ENCODE peak calls at places on chromosomes 11 and 22, in ten cellular contexts. Q, R, Z, I, F, G, Y, A, B and T are unnamed samples.

GRCh38 chr11:35257287-35257686 is 118.3 kb downstream of the CD44 start:
- DNase-seq in Q (no peak), R (no peak), Z (no peak), I (no peak), F (no peak), G (no peak), Y (no peak), A (no peak), B (no peak), T (no peak)

GRCh38 chr11:119759747-119760412 is 30.9 kb upstream of the NECTIN1 start:
- DNase-seq in Q (no peak), R (no peak), Z (no peak), I (no peak), F (no peak), G (no peak), Y (no peak), A (no peak), B (no peak), T (no peak)

GRCh38 chr11:97614571-97614970 is 1224.8 kb downstream of the JRKL start:
- DNase-seq in Q (peak; percentile 61), R (no peak), Z (no peak), I (no peak), F (no peak), G (peak; percentile 40), Y (no peak), A (no peak), B (no peak), T (no peak)

GRCh38 chr11:69870772-69871171 is 51.6 kb upstream of the FGF3 start:
- DNase-seq in Q (no peak), R (no peak), Z (no peak), I (no peak), F (no peak), G (no peak), Y (no peak), A (no peak), B (no peak), T (no peak)

GRCh38 chr11:1705121-1706052 is 8.4 kb downstream of the KRTAP5-6 start:
- DNase-seq in Q (peak; percentile 10), R (no peak), Z (no peak), I (peak; percentile 91), F (no peak), G (no peak), Y (peak; percentile 83), A (no peak), B (no peak), T (no peak)

GRCh38 chr11:4191031-4191571 is 96.5 kb downstream of the RRM1 start:
- DNase-seq in Q (no peak), R (no peak), Z (no peak), I (no peak), F (peak; percentile 55), G (no peak), Y (no peak), A (no peak), B (no peak), T (no peak)

GRCh38 chr11:123249354-123249753 is 54.3 kb upstream of the CLMP start:
- DNase-seq in Q (no peak), R (no peak), Z (no peak), I (no peak), F (no peak), G (no peak), Y (peak; percentile 7), A (no peak), B (no peak), T (no peak)

GRCh38 chr22:20568502-20569058 is 61.2 kb downstream of the MED15 start:
- DNase-seq in Q (no peak), R (no peak), Z (no peak), I (no peak), F (no peak), G (no peak), Y (no peak), A (no peak), B (no peak), T (no peak)

GRCh38 chr22:40015346-40015976 is 20.7 kb downstream of the FAM83F start:
- DNase-seq in Q (no peak), R (no peak), Z (no peak), I (no peak), F (no peak), G (no peak), Y (no peak), A (no peak), B (no peak), T (no peak)

GRCh38 chr11:87425943-87426342 is 388.2 kb downstream of the TMEM135 start:
- DNase-seq in Q (peak; percentile 23), R (no peak), Z (peak; percentile 83), I (no peak), F (no peak), G (no peak), Y (no peak), A (no peak), B (no peak), T (no peak)

GRCh38 chr11:1138053-1138452 is 19.7 kb upstream of the MUC5AC start:
- DNase-seq in Q (peak; percentile 26), R (no peak), Z (peak; percentile 77), I (no peak), F (no peak), G (no peak), Y (peak; percentile 91), A (no peak), B (peak; percentile 14), T (peak; percentile 25)

GRCh38 chr11:121318848-121319834 is 26.6 kb downstream of the SC5D start:
- DNase-seq in Q (peak; percentile 41), R (peak; percentile 55), Z (peak; percentile 44), I (peak; percentile 83), F (no peak), G (peak; percentile 47), Y (peak; percentile 15), A (peak; percentile 37), B (peak; percentile 33), T (no peak)

GRCh38 chr22:46508391-46508999 is 28.9 kb downstream of the CELSR1 start:
- DNase-seq in Q (no peak), R (no peak), Z (no peak), I (no peak), F (no peak), G (no peak), Y (no peak), A (no peak), B (no peak), T (no peak)

GRCh38 chr11:75816561-75817239 is 1.7 kb downstream of the UVRAG start:
- DNase-seq in Q (no peak), R (no peak), Z (no peak), I (no peak), F (no peak), G (peak; percentile 22), Y (no peak), A (no peak), B (no peak), T (no peak)

GRCh38 chr22:32389685-32390084 is 22.4 kb downstream of the RTCB start:
- DNase-seq in Q (peak; percentile 15), R (peak; percentile 23), Z (no peak), I (peak; percentile 9), F (no peak), G (peak; percentile 30), Y (no peak), A (no peak), B (no peak), T (no peak)

GRCh38 chr11:87330072-87330678 is 292.4 kb downstream of the TMEM135 start:
- DNase-seq in Q (no peak), R (no peak), Z (no peak), I (no peak), F (no peak), G (no peak), Y (no peak), A (no peak), B (no peak), T (no peak)

GRCh38 chr22:36617694-36618522 is 85.6 kb downstream of the CACNG2 start:
- DNase-seq in Q (no peak), R (no peak), Z (no peak), I (no peak), F (no peak), G (no peak), Y (no peak), A (no peak), B (no peak), T (no peak)

GRCh38 chr11:32297629-32298028 is 137.7 kb downstream of the WT1 start:
- DNase-seq in Q (peak; percentile 36), R (no peak), Z (peak; percentile 77), I (peak; percentile 61), F (no peak), G (peak; percentile 24), Y (peak; percentile 49), A (peak; percentile 56), B (peak; percentile 45), T (no peak)

GRCh38 chr22:23823331-23823791 is 15.4 kb downstream of the DERL3 start:
- DNase-seq in Q (no peak), R (no peak), Z (no peak), I (no peak), F (no peak), G (no peak), Y (no peak), A (no peak), B (no peak), T (no peak)

GRCh38 chr11:68038226-68038717 is 553 bp upstream of the TCIRG1 start:
- DNase-seq in Q (no peak), R (peak; percentile 14), Z (no peak), I (peak; percentile 57), F (no peak), G (no peak), Y (no peak), A (no peak), B (no peak), T (no peak)

GRCh38 chr22:40123387-40123786 is 54.3 kb upstream of the TNRC6B start:
- DNase-seq in Q (no peak), R (no peak), Z (no peak), I (no peak), F (no peak), G (no peak), Y (no peak), A (no peak), B (no peak), T (no peak)

GRCh38 chr11:69637956-69638871 is 2.7 kb upstream of the CCND1 start:
- DNase-seq in Q (peak; percentile 81), R (peak; percentile 85), Z (no peak), I (peak; percentile 90), F (no peak), G (peak; percentile 82), Y (no peak), A (no peak), B (no peak), T (no peak)

GRCh38 chr11:60930394-60930793 is 6.1 kb downstream of the TMEM132A start:
- DNase-seq in Q (no peak), R (no peak), Z (no peak), I (no peak), F (no peak), G (no peak), Y (no peak), A (no peak), B (no peak), T (no peak)

GRCh38 chr22:17726561-17727243 is 47.6 kb downstream of the BID start:
- DNase-seq in Q (peak; percentile 34), R (no peak), Z (no peak), I (no peak), F (no peak), G (no peak), Y (peak; percentile 16), A (no peak), B (no peak), T (no peak)

GRCh38 chr11:88861618-88862017 is 204.2 kb downstream of the GRM5 start:
- DNase-seq in Q (no peak), R (no peak), Z (no peak), I (no peak), F (no peak), G (no peak), Y (no peak), A (peak; percentile 88), B (no peak), T (no peak)

GRCh38 chr11:115924744-115925567 is 420.7 kb upstream of the CADM1 start:
- DNase-seq in Q (peak; percentile 8), R (no peak), Z (peak; percentile 49), I (no peak), F (no peak), G (no peak), Y (peak; percentile 98), A (no peak), B (no peak), T (no peak)

GRCh38 chr11:113334183-113334582 is 19.8 kb downstream of the TTC12 start:
- DNase-seq in Q (no peak), R (no peak), Z (no peak), I (no peak), F (no peak), G (no peak), Y (no peak), A (no peak), B (no peak), T (no peak)

GRCh38 chr11:124441519-124441918 is 4.0 kb downstream of the OR8B8 start:
- DNase-seq in Q (no peak), R (no peak), Z (no peak), I (no peak), F (no peak), G (no peak), Y (no peak), A (no peak), B (no peak), T (no peak)